ENCODE peak calls at places on chromosome 16, in nine cellular contexts. One of them, this sample, is unnamed.
A peak's percentile ranks its signal among the peaks of the same experiment; 100 is the strongest.

GRCh38 chr16:25066426-25066746 is 45.2 kb upstream of the LCMT1 start:
- DNase-seq in K562: peak; percentile 19
- DNase-seq in ovary: no peak
- DNase-seq in Caco-2: no peak
- DNase-seq in Panc1: no peak
- DNase-seq in heart left ventricle: no peak
- DNase-seq in A549: no peak
- DNase-seq in endodermal cell: no peak
- DNase-seq in breast epithelium: no peak
- DNase-seq in this sample: no peak

GRCh38 chr16:69465083-69465721 is 40.8 kb downstream of the CYB5B start:
- DNase-seq in endodermal cell: no peak
- DNase-seq in heart left ventricle: no peak
- DNase-seq in breast epithelium: no peak
- DNase-seq in K562: no peak
- DNase-seq in Caco-2: peak; percentile 71
- DNase-seq in A549: peak; percentile 33
- DNase-seq in ovary: no peak
- DNase-seq in Panc1: no peak
- DNase-seq in this sample: no peak

GRCh38 chr16:53131363-53132071 is 76.7 kb downstream of the CHD9 start:
- DNase-seq in Caco-2: peak; percentile 68
- DNase-seq in breast epithelium: peak; percentile 63
- DNase-seq in A549: peak; percentile 48
- DNase-seq in heart left ventricle: peak; percentile 77
- DNase-seq in Panc1: no peak
- DNase-seq in ovary: peak; percentile 75
- DNase-seq in K562: peak; percentile 82
- DNase-seq in endodermal cell: peak; percentile 73
- DNase-seq in this sample: peak; percentile 59

GRCh38 chr16:13779676-13780075 is 140.3 kb upstream of the ERCC4 start:
- DNase-seq in endodermal cell: no peak
- DNase-seq in breast epithelium: no peak
- DNase-seq in K562: peak; percentile 24
- DNase-seq in Caco-2: no peak
- DNase-seq in heart left ventricle: no peak
- DNase-seq in ovary: no peak
- DNase-seq in A549: no peak
- DNase-seq in Panc1: no peak
- DNase-seq in this sample: no peak

GRCh38 chr16:51365715-51366114 is 214.6 kb upstream of the SALL1 start:
- DNase-seq in Caco-2: no peak
- DNase-seq in breast epithelium: no peak
- DNase-seq in heart left ventricle: no peak
- DNase-seq in Panc1: no peak
- DNase-seq in K562: no peak
- DNase-seq in A549: no peak
- DNase-seq in endodermal cell: no peak
- DNase-seq in ovary: no peak
- DNase-seq in this sample: no peak

GRCh38 chr16:50464325-50465290 is 83.6 kb upstream of the NKD1 start:
- DNase-seq in heart left ventricle: no peak
- DNase-seq in Caco-2: peak; percentile 40
- DNase-seq in Panc1: no peak
- DNase-seq in ovary: no peak
- DNase-seq in breast epithelium: no peak
- DNase-seq in endodermal cell: peak; percentile 75
- DNase-seq in K562: no peak
- DNase-seq in A549: no peak
- DNase-seq in this sample: no peak

GRCh38 chr16:82470506-82471196 is 156.1 kb upstream of the CDH13 start:
- DNase-seq in K562: no peak
- DNase-seq in Panc1: no peak
- DNase-seq in Caco-2: peak; percentile 77
- DNase-seq in A549: no peak
- DNase-seq in ovary: no peak
- DNase-seq in endodermal cell: no peak
- DNase-seq in heart left ventricle: no peak
- DNase-seq in breast epithelium: no peak
- DNase-seq in this sample: no peak

GRCh38 chr16:67055712-67056487 is 27.0 kb downstream of the CBFB start:
- DNase-seq in heart left ventricle: no peak
- DNase-seq in A549: peak; percentile 36
- DNase-seq in Panc1: peak; percentile 67
- DNase-seq in breast epithelium: no peak
- DNase-seq in ovary: no peak
- DNase-seq in K562: peak; percentile 17
- DNase-seq in endodermal cell: no peak
- DNase-seq in Caco-2: no peak
- DNase-seq in this sample: no peak

GRCh38 chr16:56357291-56357764 is 68.0 kb downstream of the AMFR start:
- DNase-seq in endodermal cell: peak; percentile 66
- DNase-seq in heart left ventricle: no peak
- DNase-seq in ovary: peak; percentile 53
- DNase-seq in Caco-2: no peak
- DNase-seq in A549: no peak
- DNase-seq in K562: no peak
- DNase-seq in breast epithelium: no peak
- DNase-seq in Panc1: no peak
- DNase-seq in this sample: peak; percentile 7

GRCh38 chr16:21703589-21704174 is 39.9 kb downstream of the OTOA start:
- DNase-seq in heart left ventricle: no peak
- DNase-seq in A549: no peak
- DNase-seq in breast epithelium: no peak
- DNase-seq in Panc1: no peak
- DNase-seq in K562: no peak
- DNase-seq in ovary: no peak
- DNase-seq in endodermal cell: no peak
- DNase-seq in Caco-2: no peak
- DNase-seq in this sample: no peak

GRCh38 chr16:21704733-21705132 is 41.0 kb downstream of the OTOA start:
- DNase-seq in Caco-2: no peak
- DNase-seq in ovary: no peak
- DNase-seq in K562: peak; percentile 26
- DNase-seq in breast epithelium: no peak
- DNase-seq in heart left ventricle: no peak
- DNase-seq in Panc1: no peak
- DNase-seq in A549: peak; percentile 37
- DNase-seq in endodermal cell: no peak
- DNase-seq in this sample: no peak

GRCh38 chr16:21702259-21702658 is 38.5 kb downstream of the OTOA start:
- DNase-seq in breast epithelium: no peak
- DNase-seq in A549: no peak
- DNase-seq in K562: no peak
- DNase-seq in heart left ventricle: no peak
- DNase-seq in endodermal cell: no peak
- DNase-seq in Panc1: no peak
- DNase-seq in ovary: no peak
- DNase-seq in Caco-2: no peak
- DNase-seq in this sample: no peak

GRCh38 chr16:21703156-21703555 is 39.4 kb downstream of the OTOA start:
- DNase-seq in A549: no peak
- DNase-seq in endodermal cell: no peak
- DNase-seq in ovary: no peak
- DNase-seq in breast epithelium: no peak
- DNase-seq in heart left ventricle: no peak
- DNase-seq in Panc1: no peak
- DNase-seq in Caco-2: no peak
- DNase-seq in K562: no peak
- DNase-seq in this sample: no peak

GRCh38 chr16:21704266-21704665 is 40.5 kb downstream of the OTOA start:
- DNase-seq in ovary: no peak
- DNase-seq in K562: no peak
- DNase-seq in Caco-2: no peak
- DNase-seq in A549: no peak
- DNase-seq in heart left ventricle: no peak
- DNase-seq in endodermal cell: no peak
- DNase-seq in Panc1: no peak
- DNase-seq in breast epithelium: no peak
- DNase-seq in this sample: no peak
- TF ChIP-seq CTCF in ovary: no peak
- TF ChIP-seq CTCF in K562: no peak
- TF ChIP-seq CTCF in Caco-2: no peak
- TF ChIP-seq CTCF in A549: no peak
- TF ChIP-seq CTCF in heart left ventricle: no peak
- TF ChIP-seq CTCF in endodermal cell: no peak
- TF ChIP-seq CTCF in Panc1: no peak
- TF ChIP-seq CTCF in breast epithelium: no peak
- TF ChIP-seq CTCF in this sample: no peak

DNA sequence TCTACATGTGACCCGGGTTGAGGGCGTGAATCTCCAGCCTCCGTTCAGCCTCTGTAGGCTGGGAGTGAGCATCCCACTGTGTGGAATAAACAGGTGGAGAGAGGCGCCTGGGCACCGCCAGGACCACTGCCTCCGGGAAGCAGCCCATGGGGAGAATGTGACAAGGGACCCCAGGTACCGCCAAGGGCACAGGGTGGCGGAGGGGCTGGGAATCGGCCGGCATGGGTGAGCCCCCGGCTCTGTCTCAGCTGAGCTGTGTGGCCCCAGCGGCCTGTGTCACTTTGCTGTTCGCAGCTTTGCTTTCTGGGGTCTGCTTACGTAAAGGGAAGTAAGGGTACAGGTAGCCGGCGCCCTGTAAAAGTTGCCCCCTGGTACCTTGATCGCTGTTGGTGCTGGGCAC is 11.5 kb downstream of the GSE1 start:
- DNase-seq in endodermal cell: no peak
- DNase-seq in Caco-2: no peak
- DNase-seq in ovary: no peak
- DNase-seq in heart left ventricle: no peak
- DNase-seq in A549: no peak
- DNase-seq in breast epithelium: no peak
- DNase-seq in K562: no peak
- DNase-seq in Panc1: no peak
- DNase-seq in this sample: no peak
- H3K4me1 ChIP-seq in endodermal cell: peaks cover 12% of the 10 kb centered on the region
- H3K4me1 ChIP-seq in Caco-2: peaks cover 37% of the 10 kb centered on the region
- H3K4me1 ChIP-seq in ovary: peaks cover 8% of the 10 kb centered on the region
- H3K4me1 ChIP-seq in heart left ventricle: peaks cover 49% of the 10 kb centered on the region
- H3K4me1 ChIP-seq in A549: peaks cover 14% of the 10 kb centered on the region
- H3K4me1 ChIP-seq in breast epithelium: no peaks in the 10 kb centered on the region
- H3K4me1 ChIP-seq in K562: peaks cover 82% of the 10 kb centered on the region
- H3K4me1 ChIP-seq in Panc1: peaks cover 21% of the 10 kb centered on the region
- H3K4me1 ChIP-seq in this sample: peaks cover 84% of the 10 kb centered on the region

GRCh38 chr16:29315046-29315445 is 91.5 kb downstream of the NPIPB11 start:
- DNase-seq in K562: no peak
- DNase-seq in A549: no peak
- DNase-seq in Caco-2: no peak
- DNase-seq in endodermal cell: no peak
- DNase-seq in heart left ventricle: no peak
- DNase-seq in ovary: peak; percentile 34
- DNase-seq in Panc1: no peak
- DNase-seq in breast epithelium: no peak
- DNase-seq in this sample: no peak

GRCh38 chr16:29317269-29317668 is 89.2 kb downstream of the NPIPB11 start:
- DNase-seq in Panc1: no peak
- DNase-seq in A549: no peak
- DNase-seq in Caco-2: no peak
- DNase-seq in heart left ventricle: no peak
- DNase-seq in K562: no peak
- DNase-seq in endodermal cell: no peak
- DNase-seq in breast epithelium: no peak
- DNase-seq in ovary: peak; percentile 34
- DNase-seq in this sample: no peak

GRCh38 chr16:29316673-29317237 is 89.8 kb downstream of the NPIPB11 start:
- DNase-seq in endodermal cell: no peak
- DNase-seq in Caco-2: no peak
- DNase-seq in K562: no peak
- DNase-seq in ovary: peak; percentile 41
- DNase-seq in breast epithelium: no peak
- DNase-seq in Panc1: no peak
- DNase-seq in A549: no peak
- DNase-seq in heart left ventricle: no peak
- DNase-seq in this sample: no peak

GRCh38 chr16:29314292-29314934 is 92.1 kb downstream of the NPIPB11 start:
- DNase-seq in K562: no peak
- DNase-seq in A549: no peak
- DNase-seq in Caco-2: no peak
- DNase-seq in Panc1: no peak
- DNase-seq in breast epithelium: no peak
- DNase-seq in heart left ventricle: no peak
- DNase-seq in ovary: peak; percentile 40
- DNase-seq in endodermal cell: no peak
- DNase-seq in this sample: no peak

DNA sequence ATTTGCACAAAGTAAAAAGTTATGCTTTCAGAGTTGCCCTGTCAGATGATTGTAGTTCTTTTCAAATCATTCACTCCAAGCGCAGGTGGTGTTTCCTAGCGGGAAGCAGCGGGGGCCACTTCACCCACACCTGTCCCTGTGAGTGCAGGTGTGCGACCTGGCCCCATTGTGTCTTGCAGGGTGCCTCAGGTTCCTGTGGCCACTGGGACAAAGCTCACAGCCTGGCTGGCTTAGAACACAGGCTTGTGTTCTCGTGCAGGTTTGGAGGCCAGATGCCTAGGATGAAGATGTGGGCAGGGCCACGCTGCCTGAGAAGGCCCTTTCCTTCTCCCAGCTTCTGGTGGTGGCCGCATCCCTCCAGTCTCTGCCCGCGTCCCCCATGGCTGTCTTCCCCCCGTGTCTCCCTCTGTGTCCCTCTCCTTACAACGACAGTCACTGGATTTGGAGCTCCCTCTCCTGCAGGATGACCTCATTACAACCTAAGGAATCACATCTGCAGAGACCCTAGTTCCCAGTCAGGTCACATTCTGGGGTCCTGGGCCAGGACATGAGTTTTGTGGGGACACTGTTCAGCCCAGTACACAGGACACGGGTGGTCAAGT is 90.5 kb downstream of the NPIPB11 start:
- DNase-seq in K562: no peak
- DNase-seq in ovary: peak; percentile 34
- DNase-seq in heart left ventricle: no peak
- DNase-seq in breast epithelium: no peak
- DNase-seq in Panc1: no peak
- DNase-seq in Caco-2: peak; percentile 21
- DNase-seq in endodermal cell: peak; percentile 75
- DNase-seq in A549: no peak
- DNase-seq in this sample: no peak
- TF ChIP-seq CTCF in K562: peak; percentile 56
- TF ChIP-seq CTCF in ovary: no peak
- TF ChIP-seq CTCF in heart left ventricle: peak; percentile 24
- TF ChIP-seq CTCF in breast epithelium: no peak
- TF ChIP-seq CTCF in Panc1: peak; percentile 68
- TF ChIP-seq CTCF in Caco-2: peak; percentile 20
- TF ChIP-seq CTCF in endodermal cell: peak; percentile 63
- TF ChIP-seq CTCF in A549: peak; percentile 52
- TF ChIP-seq CTCF in this sample: peak; percentile 40

DNA sequence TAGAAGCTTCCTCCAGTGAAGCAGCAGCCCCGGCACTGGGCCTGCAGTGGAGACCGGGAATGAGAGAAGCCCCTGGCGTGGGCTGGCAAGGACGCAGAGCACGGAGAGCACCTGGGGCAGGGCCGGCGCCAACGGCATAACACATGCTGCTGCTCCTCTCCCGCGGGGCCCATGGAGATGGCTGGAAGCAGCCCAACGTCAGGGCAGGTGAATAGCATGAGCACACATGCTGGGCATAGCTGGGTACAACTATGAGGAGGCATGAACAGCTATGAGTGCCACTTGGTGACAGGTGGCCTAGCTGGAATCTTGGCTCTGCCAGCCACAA is 46.4 kb downstream of the IRF8 start:
- DNase-seq in Caco-2: no peak
- DNase-seq in ovary: no peak
- DNase-seq in endodermal cell: no peak
- DNase-seq in Panc1: no peak
- DNase-seq in K562: no peak
- DNase-seq in heart left ventricle: no peak
- DNase-seq in breast epithelium: no peak
- DNase-seq in A549: no peak
- DNase-seq in this sample: no peak
- H3K4me1 ChIP-seq in Caco-2: peaks cover under 1% of the 10 kb centered on the region
- H3K4me1 ChIP-seq in ovary: no peaks in the 10 kb centered on the region
- H3K4me1 ChIP-seq in endodermal cell: no peaks in the 10 kb centered on the region
- H3K4me1 ChIP-seq in Panc1: no peaks in the 10 kb centered on the region
- H3K4me1 ChIP-seq in K562: peaks cover 4% of the 10 kb centered on the region
- H3K4me1 ChIP-seq in heart left ventricle: no peaks in the 10 kb centered on the region
- H3K4me1 ChIP-seq in breast epithelium: no peaks in the 10 kb centered on the region
- H3K4me1 ChIP-seq in A549: peaks cover 5% of the 10 kb centered on the region
- H3K4me1 ChIP-seq in this sample: no peaks in the 10 kb centered on the region